ENCODE peak calls at places on chromosomes 16 and 17, in seven cellular contexts. J, L, Y, T, V, X and C are unnamed samples.

GRCh38 chr17:71441098-71441497 is 679.7 kb upstream of the SOX9 start:
- DNase-seq in J (no peak), T (no peak), Y (no peak), X (no peak), L (peak; percentile 94), V (no peak), C (no peak)

GRCh38 chr16:4179020-4179419 is 62.8 kb upstream of the ADCY9 start:
- DNase-seq in L (peak; percentile 96), Y (no peak), J (no peak), X (no peak), V (no peak), T (no peak), C (no peak)

GRCh38 chr16:49977427-49977826 is 47.6 kb upstream of the CNEP1R1 start:
- DNase-seq in X (no peak), V (no peak), Y (no peak), L (no peak), J (no peak), T (no peak), C (no peak)

GRCh38 chr16:88398170-88398873 is 15.6 kb downstream of the ZNF469 start:
- DNase-seq in J (no peak), T (no peak), Y (no peak), V (no peak), L (no peak), X (no peak), C (no peak)

GRCh38 chr16:3637371-3637923 is 17.0 kb upstream of the DNASE1 start:
- DNase-seq in X (no peak), Y (peak; percentile 36), T (peak; percentile 55), V (no peak), J (peak; percentile 87), L (no peak), C (peak; percentile 11)

GRCh38 chr17:51419476-51419875 is 159.1 kb downstream of the UTP18 start:
- DNase-seq in Y (no peak), J (no peak), T (no peak), V (no peak), L (no peak), X (no peak), C (no peak)

GRCh38 chr16:4260360-4260759 is 12.5 kb downstream of the TFAP4 start:
- DNase-seq in J (no peak), L (peak; percentile 61), X (no peak), T (no peak), Y (no peak), V (no peak), C (no peak)

GRCh38 chr16:28991687-28992086 is 6.8 kb downstream of the LAT start:
- DNase-seq in L (no peak), X (no peak), T (no peak), V (no peak), J (no peak), Y (no peak), C (no peak)

GRCh38 chr17:76485569-76485968 is 15.7 kb downstream of the RHBDF2 start:
- DNase-seq in Y (no peak), L (no peak), T (no peak), X (no peak), V (peak; percentile 70), J (no peak), C (no peak)